ENCODE peak calls at places on chromosomes 5 and 9, in seven cellular contexts. Y, M, A, P, T, O and J are unnamed samples.

GRCh38 chr9:104808030-104808614 is 44.2 kb downstream of the NIPSNAP3B start:
- DNase-seq in O (no peak), A (no peak), M (no peak), P (peak; percentile 46), T (no peak), Y (peak; percentile 13), J (no peak)

GRCh38 chr5:157511656-157512644 is 51.9 kb downstream of the NIPAL4 start:
- DNase-seq in M (no peak), O (peak; percentile 68), Y (peak; percentile 37), P (peak; percentile 38), A (peak; percentile 19), T (no peak), J (no peak)

GRCh38 chr5:69517763-69518212 is 25.2 kb downstream of the OCLN start:
- DNase-seq in A (no peak), O (no peak), P (no peak), Y (no peak), T (no peak), M (no peak), J (no peak)

GRCh38 chr9:13832451-13832850 is 481.5 kb downstream of the NFIB start:
- DNase-seq in T (no peak), A (no peak), Y (no peak), O (no peak), M (no peak), P (no peak), J (no peak)

GRCh38 chr9:133371261-133371711 is 4.6 kb downstream of the SURF4 start:
- DNase-seq in O (peak; percentile 83), P (no peak), A (peak; percentile 68), T (no peak), M (peak; percentile 59), Y (no peak), J (no peak)

GRCh38 chr5:169701910-169702451 is 64.9 kb downstream of the DOCK2 start:
- DNase-seq in T (no peak), M (no peak), P (no peak), O (no peak), A (no peak), Y (no peak), J (no peak)

GRCh38 chr9:114271556-114272510 is 51.1 kb upstream of the ORM1 start:
- DNase-seq in T (peak; percentile 86), O (no peak), M (no peak), Y (no peak), A (no peak), P (peak; percentile 48), J (no peak)

GRCh38 chr5:96282020-96282419 is 151.0 kb downstream of the PCSK1 start:
- DNase-seq in Y (no peak), T (no peak), M (no peak), O (no peak), P (no peak), A (no peak), J (no peak)

GRCh38 chr9:37392272-37392671 is 30.2 kb upstream of the GRHPR start:
- DNase-seq in A (no peak), O (no peak), M (no peak), Y (no peak), P (no peak), T (no peak), J (no peak)

GRCh38 chr5:109880907-109881685 is 191.4 kb downstream of the MAN2A1 start:
- DNase-seq in M (no peak), P (no peak), T (no peak), A (no peak), Y (no peak), O (no peak), J (no peak)

GRCh38 chr5:120413706-120414105 is 50.4 kb upstream of the PRR16 start:
- DNase-seq in O (no peak), P (no peak), Y (no peak), A (no peak), M (no peak), T (no peak), J (no peak)

GRCh38 chr5:73039082-73039481 is 81.3 kb upstream of the TMEM171 start:
- DNase-seq in P (no peak), Y (no peak), M (no peak), A (no peak), O (no peak), T (no peak), J (no peak)

GRCh38 chr5:116492776-116493175 is 81.8 kb downstream of the SEMA6A start:
- DNase-seq in M (no peak), Y (no peak), O (no peak), T (no peak), A (no peak), P (no peak), J (no peak)

GRCh38 chr9:107360098-107360497 is 77.0 kb downstream of the RAD23B start:
- DNase-seq in M (no peak), Y (no peak), A (no peak), P (no peak), O (no peak), T (no peak), J (no peak)

GRCh38 chr5:122101636-122102285 is 23.7 kb upstream of the LOX start:
- DNase-seq in T (no peak), A (no peak), P (no peak), M (no peak), O (no peak), Y (no peak), J (no peak)

GRCh38 chr5:134543820-134544692 is 18.6 kb downstream of the JADE2 start:
- DNase-seq in M (no peak), A (peak; percentile 22), P (no peak), O (peak; percentile 47), Y (no peak), T (no peak), J (peak; percentile 64)

GRCh38 chr5:41747291-41747690 is 122.9 kb downstream of the OXCT1 start:
- DNase-seq in P (no peak), M (no peak), O (no peak), T (no peak), A (no peak), Y (no peak), J (no peak)

GRCh38 chr9:73183917-73184861 is 32.5 kb downstream of the ANXA1 start:
- DNase-seq in M (no peak), O (no peak), P (no peak), A (no peak), T (no peak), Y (no peak), J (peak; percentile 10)

GRCh38 chr9:19732570-19732969 is 56.3 kb downstream of the SLC24A2 start:
- DNase-seq in P (no peak), O (no peak), A (no peak), T (no peak), Y (no peak), M (no peak), J (no peak)

GRCh38 chr5:53166101-53166500 is 56.5 kb upstream of the MOCS2 start:
- DNase-seq in Y (no peak), O (no peak), T (no peak), M (no peak), P (no peak), A (no peak), J (no peak)

GRCh38 chr9:101626295-101626694 is 31.5 kb upstream of the PPP3R2 start:
- DNase-seq in P (no peak), M (no peak), T (no peak), O (peak; percentile 17), A (no peak), Y (no peak), J (no peak)

GRCh38 chr5:65625743-65626142 is 916 bp downstream of the SHLD3 start:
- DNase-seq in A (no peak), O (no peak), T (no peak), P (no peak), M (no peak), Y (no peak), J (no peak)

GRCh38 chr9:132288371-132288770 is 66.4 kb downstream of the SETX start:
- DNase-seq in A (no peak), P (no peak), Y (no peak), T (no peak), M (no peak), O (no peak), J (no peak)

GRCh38 chr5:96876292-96876850 is at the start of gene ERAP2:
- DNase-seq in Y (no peak), P (peak; percentile 13), O (peak; percentile 34), A (no peak), M (no peak), T (no peak), J (peak; percentile 21)

GRCh38 chr5:137867664-137868063 is at the start of gene MYOT:
- DNase-seq in P (no peak), T (no peak), A (no peak), M (no peak), O (no peak), Y (no peak), J (no peak)

GRCh38 chr9:136385015-136385414 is 11.5 kb upstream of the CARD9 start:
- DNase-seq in M (no peak), P (no peak), Y (no peak), T (no peak), A (no peak), O (no peak), J (no peak)

GRCh38 chr9:6426117-6426516 is 13.1 kb downstream of the UHRF2 start:
- DNase-seq in M (no peak), O (no peak), P (no peak), Y (no peak), T (no peak), A (no peak), J (no peak)

GRCh38 chr9:75108571-75108970 is 20.3 kb downstream of the OSTF1 start:
- DNase-seq in A (no peak), M (no peak), O (peak; percentile 29), T (no peak), Y (no peak), P (no peak), J (no peak)

GRCh38 chr5:1431021-1431811 is 14.0 kb downstream of the SLC6A3 start:
- DNase-seq in T (peak; percentile 65), A (no peak), P (no peak), M (no peak), Y (no peak), O (no peak), J (no peak)

GRCh38 chr5:179294131-179294780 is 51.0 kb downstream of the ADAMTS2 start:
- DNase-seq in O (no peak), P (no peak), A (no peak), M (no peak), T (peak; percentile 32), Y (no peak), J (no peak)

GRCh38 chr9:136095028-136095494 is at the start of gene NACC2:
- DNase-seq in P (peak; percentile 39), Y (peak; percentile 56), T (peak; percentile 89), O (peak; percentile 49), A (no peak), M (no peak), J (no peak)

GRCh38 chr9:120617637-120617979 is 37.6 kb upstream of the CDK5RAP2 start:
- DNase-seq in T (no peak), M (no peak), Y (no peak), O (no peak), A (no peak), P (no peak), J (no peak)

GRCh38 chr5:176415240-176416122 is 858 bp downstream of the CLTB start:
- DNase-seq in O (no peak), A (no peak), Y (no peak), M (no peak), P (no peak), T (no peak), J (no peak)

GRCh38 chr5:68279960-68280359 is 64.4 kb downstream of the PIK3R1 start:
- DNase-seq in Y (no peak), M (no peak), O (peak; percentile 62), T (no peak), P (no peak), A (no peak), J (no peak)

GRCh38 chr9:131545003-131545785 is at the start of gene PRRT1B:
- DNase-seq in A (no peak), T (peak; percentile 99), M (no peak), O (no peak), Y (no peak), P (no peak), J (no peak)

GRCh38 chr9:114367823-114368609 is 19.8 kb downstream of the AKNA start:
- DNase-seq in Y (no peak), O (no peak), P (no peak), A (no peak), T (no peak), M (no peak), J (no peak)

GRCh38 chr9:83013261-83013610 is 49.7 kb downstream of the RASEF start:
- DNase-seq in A (no peak), O (no peak), T (no peak), Y (no peak), M (no peak), P (no peak), J (no peak)

GRCh38 chr9:100322954-100323536 is 29.7 kb downstream of the TEX10 start:
- DNase-seq in Y (peak; percentile 2), A (no peak), P (peak; percentile 15), M (no peak), O (peak; percentile 29), T (no peak), J (peak; percentile 18)